ENCODE peak calls at places on chromosome 6, in four cellular contexts. One of them, this sample, is unnamed. For H3K79me2 and H3K4me1, the result is how much of the 10 kb centered on the place peaks cover.

GRCh38 chr6:149938571-149939462 is 3.0 kb upstream of the ULBP2 start:
- DNase-seq in fibroblast of lung: peak
- DNase-seq in GM23248: peak
- DNase-seq in Karpas-422: peak
- DNase-seq in this sample: no peak

GRCh38 chr6:35731736-35732532 is 4.9 kb upstream of the ARMC12 start:
- DNase-seq in fibroblast of lung: peak
- DNase-seq in GM23248: peak
- DNase-seq in Karpas-422: peak
- DNase-seq in this sample: peak

GRCh38 chr6:21869085-21869771 is 275.7 kb downstream of the SOX4 start:
- DNase-seq in fibroblast of lung: no peak
- DNase-seq in GM23248: no peak
- DNase-seq in Karpas-422: no peak
- DNase-seq in this sample: peak

GRCh38 chr6:28944412-28945006 is 20.7 kb upstream of the TRIM27 start:
- DNase-seq in fibroblast of lung: peak
- DNase-seq in GM23248: peak
- DNase-seq in Karpas-422: peak
- DNase-seq in this sample: peak

GRCh38 chr6:125780540-125781306 is 10.0 kb upstream of the NCOA7 start:
- DNase-seq in fibroblast of lung: peak
- DNase-seq in GM23248: peak
- DNase-seq in Karpas-422: peak
- DNase-seq in this sample: peak

GRCh38 chr6:78570044-78570443 is 297.3 kb upstream of the IRAK1BP1 start:
- DNase-seq in fibroblast of lung: no peak
- DNase-seq in GM23248: no peak
- DNase-seq in Karpas-422: no peak
- DNase-seq in this sample: no peak

GRCh38 chr6:14228571-14228970 is 111.0 kb downstream of the CD83 start:
- DNase-seq in fibroblast of lung: peak
- DNase-seq in GM23248: peak
- DNase-seq in Karpas-422: no peak
- DNase-seq in this sample: no peak

GRCh38 chr6:155154158-155154830 is 109.5 kb upstream of the CLDN20 start:
- DNase-seq in fibroblast of lung: peak
- DNase-seq in GM23248: peak
- DNase-seq in Karpas-422: no peak
- DNase-seq in this sample: peak

GRCh38 chr6:44192428-44193041 is 24.2 kb upstream of the MYMX start:
- DNase-seq in fibroblast of lung: no peak
- DNase-seq in GM23248: no peak
- DNase-seq in Karpas-422: no peak
- DNase-seq in this sample: no peak

GRCh38 chr6:163489584-163489983 is 75.1 kb downstream of the QKI start:
- DNase-seq in fibroblast of lung: peak
- DNase-seq in GM23248: peak
- DNase-seq in Karpas-422: no peak
- DNase-seq in this sample: peak

GRCh38 chr6:134063966-134064445 is 11.6 kb upstream of the SLC2A12 start:
- DNase-seq in fibroblast of lung: peak
- DNase-seq in GM23248: peak
- DNase-seq in Karpas-422: peak
- DNase-seq in this sample: peak

GRCh38 chr6:145075425-145075824 is 659.9 kb downstream of the EPM2A start:
- DNase-seq in fibroblast of lung: no peak
- DNase-seq in GM23248: no peak
- DNase-seq in Karpas-422: peak
- DNase-seq in this sample: peak

GRCh38 chr6:154457046-154457713 is 53.3 kb downstream of the CNKSR3 start:
- DNase-seq in fibroblast of lung: peak
- DNase-seq in GM23248: no peak
- DNase-seq in Karpas-422: no peak
- DNase-seq in this sample: peak

GRCh38 chr6:168886964-168887363 is 366.7 kb downstream of the THBS2 start:
- DNase-seq in fibroblast of lung: no peak
- DNase-seq in GM23248: no peak
- DNase-seq in Karpas-422: no peak
- DNase-seq in this sample: no peak
- H3K79me2 ChIP-seq in fibroblast of lung: under half
- H3K79me2 ChIP-seq in GM23248: under half
- H3K79me2 ChIP-seq in Karpas-422: under half
- H3K79me2 ChIP-seq in this sample: under half

DNA sequence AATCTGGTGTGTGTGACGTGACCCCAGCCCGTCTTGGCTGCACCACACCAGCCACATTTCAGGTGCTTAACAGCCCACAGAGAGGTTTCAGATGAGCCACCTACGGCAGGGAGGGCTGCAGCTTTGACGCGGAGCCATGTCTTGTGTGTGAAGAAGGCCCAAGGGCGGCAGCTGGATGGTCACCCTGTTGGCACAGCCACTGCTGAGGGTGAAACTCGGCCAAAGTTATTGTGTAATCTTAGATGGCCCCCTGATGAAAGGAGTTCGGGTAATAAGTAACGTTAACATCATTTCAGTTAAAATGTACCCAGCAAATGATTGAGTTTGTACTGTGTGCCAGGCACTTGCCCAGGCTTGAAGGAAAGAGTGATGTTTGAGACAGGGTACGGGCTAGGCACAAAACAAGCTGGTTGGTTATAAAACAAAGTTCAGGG is 97.2 kb downstream of the SSR1 start:
- DNase-seq in fibroblast of lung: no peak
- DNase-seq in GM23248: no peak
- DNase-seq in Karpas-422: no peak
- DNase-seq in this sample: no peak
- H3K4me1 ChIP-seq in fibroblast of lung: under half
- H3K4me1 ChIP-seq in GM23248: under half
- H3K4me1 ChIP-seq in Karpas-422: under half
- H3K4me1 ChIP-seq in this sample: under half

GRCh38 chr6:30769853-30770160 is 25.5 kb upstream of the IER3 start:
- DNase-seq in fibroblast of lung: no peak
- DNase-seq in GM23248: no peak
- DNase-seq in Karpas-422: no peak
- DNase-seq in this sample: no peak
- H3K9ac ChIP-seq in fibroblast of lung: no peak
- H3K9ac ChIP-seq in GM23248: peak
- H3K9ac ChIP-seq in Karpas-422: no peak
- H3K9ac ChIP-seq in this sample: peak

DNA sequence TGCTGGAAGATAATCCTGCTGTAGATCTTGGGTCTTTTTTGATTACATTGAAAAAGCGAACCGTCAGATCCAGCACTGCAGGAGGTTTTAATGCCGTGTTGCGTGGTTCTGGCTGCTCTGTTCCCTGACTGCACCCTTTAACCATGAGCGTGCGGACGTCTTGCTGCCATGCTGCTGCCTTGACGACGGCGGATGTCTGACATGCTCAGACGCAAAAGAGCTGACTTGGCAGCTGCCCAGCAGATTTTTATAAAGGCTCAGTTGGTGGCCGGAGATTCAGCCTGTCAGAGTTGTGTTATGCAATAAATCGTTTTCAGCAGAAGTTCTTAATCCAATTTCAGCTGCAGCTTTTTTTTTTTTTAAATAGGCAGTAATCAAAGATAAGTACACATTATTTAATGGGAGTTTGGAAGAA is 119.4 kb downstream of the JARID2 start:
- DNase-seq in fibroblast of lung: peak
- DNase-seq in GM23248: peak
- DNase-seq in Karpas-422: no peak
- DNase-seq in this sample: peak
- H3K79me2 ChIP-seq in fibroblast of lung: under half
- H3K79me2 ChIP-seq in GM23248: half or more
- H3K79me2 ChIP-seq in Karpas-422: under half
- H3K79me2 ChIP-seq in this sample: half or more

DNA sequence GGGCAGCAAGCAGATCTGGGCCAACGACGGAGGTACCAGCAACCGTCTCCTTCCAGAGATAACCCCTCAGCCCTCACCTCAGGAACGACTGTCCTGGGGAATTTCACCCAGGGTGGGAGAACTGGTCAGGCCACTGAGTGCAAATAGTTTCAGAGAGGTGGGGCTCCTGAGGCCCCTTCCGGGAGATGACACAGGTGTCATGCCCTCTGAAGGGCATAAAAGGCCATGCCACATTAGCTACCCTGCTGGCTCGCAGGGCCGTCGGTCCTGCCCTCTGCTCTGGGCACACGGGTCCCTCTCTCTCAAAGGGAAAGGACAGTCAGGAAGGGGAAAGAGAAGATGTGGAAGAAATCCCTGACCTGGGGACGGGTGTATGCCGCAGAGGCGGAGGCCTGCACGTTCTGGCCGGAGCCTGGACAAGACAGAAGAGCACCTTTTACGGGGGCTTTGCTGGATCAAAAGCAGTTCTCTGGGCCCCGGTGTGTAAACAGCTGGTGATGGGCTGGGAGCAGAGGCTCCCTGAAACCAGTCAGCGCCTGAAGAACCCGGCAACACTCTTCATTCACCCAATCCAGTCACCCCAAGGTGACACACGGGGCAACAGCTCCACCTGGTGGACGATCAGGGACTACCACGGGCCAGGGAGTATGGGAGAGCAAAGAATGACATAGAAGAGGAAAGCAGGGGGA is 6.4 kb upstream of the TAF8 start:
- DNase-seq in fibroblast of lung: peak
- DNase-seq in GM23248: peak
- DNase-seq in Karpas-422: peak
- DNase-seq in this sample: peak
- H3K4me1 ChIP-seq in fibroblast of lung: under half
- H3K4me1 ChIP-seq in GM23248: under half
- H3K4me1 ChIP-seq in Karpas-422: half or more
- H3K4me1 ChIP-seq in this sample: under half

GRCh38 chr6:4491501-4492260 is 284.5 kb upstream of the CDYL start:
- DNase-seq in fibroblast of lung: peak
- DNase-seq in GM23248: peak
- DNase-seq in Karpas-422: no peak
- DNase-seq in this sample: peak
- H3K9ac ChIP-seq in fibroblast of lung: no peak
- H3K9ac ChIP-seq in GM23248: no peak
- H3K9ac ChIP-seq in Karpas-422: no peak
- H3K9ac ChIP-seq in this sample: no peak

GRCh38 chr6:34484899-34485298 is 19.0 kb downstream of the PACSIN1 start:
- DNase-seq in fibroblast of lung: no peak
- DNase-seq in GM23248: no peak
- DNase-seq in Karpas-422: no peak
- DNase-seq in this sample: peak
- H3K79me2 ChIP-seq in fibroblast of lung: under half
- H3K79me2 ChIP-seq in GM23248: under half
- H3K79me2 ChIP-seq in Karpas-422: under half
- H3K79me2 ChIP-seq in this sample: under half

DNA sequence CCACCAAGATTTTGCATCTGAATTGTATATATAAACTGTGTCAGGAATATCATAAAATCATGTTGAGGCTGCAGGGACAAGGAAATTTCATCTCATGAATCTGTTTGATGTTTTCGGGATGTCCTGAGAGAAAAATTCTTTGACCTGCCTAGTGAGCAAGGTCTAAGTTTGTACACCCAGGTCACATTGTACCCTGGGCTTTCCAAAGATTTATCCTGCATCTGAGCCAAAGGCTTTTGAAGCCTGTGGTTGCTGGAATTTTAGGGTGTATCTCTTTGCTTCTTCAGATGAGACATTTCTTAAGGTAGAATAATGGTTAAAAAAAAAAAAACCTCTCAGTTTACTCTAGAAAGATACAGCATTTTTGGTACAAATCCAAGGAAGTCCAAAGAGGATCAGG is 63.3 kb downstream of the FOXO3 start:
- DNase-seq in fibroblast of lung: no peak
- DNase-seq in GM23248: no peak
- DNase-seq in Karpas-422: no peak
- DNase-seq in this sample: no peak
- H3K4me1 ChIP-seq in fibroblast of lung: under half
- H3K4me1 ChIP-seq in GM23248: half or more
- H3K4me1 ChIP-seq in Karpas-422: under half
- H3K4me1 ChIP-seq in this sample: under half